ENCODE peak calls at places on chromosome 19, in five cellular contexts. F is BJ, V is iPS DF 6.9, Q is neural progenitor cell, B is NT2/D1. U is an unnamed sample. For H3K36me3, the result is how much of the 10 kb centered on the place peaks cover.

GRCh38 chr19:10111405-10111811 is at the start of gene P2RY11:
- DNase-seq in F (no peak), V (no peak), Q (no peak), B (no peak), U (no peak)

GRCh38 chr19:36987091-36987490 is 71.0 kb downstream of the ZNF568 start:
- DNase-seq in F (no peak), V (no peak), Q (no peak), B (no peak), U (no peak)

GRCh38 chr19:11142528-11143171 is 12.9 kb downstream of the SPC24 start:
- DNase-seq in F (peak), V (no peak), Q (peak), B (peak), U (peak)

GRCh38 chr19:3366761-3367571 is 583 bp downstream of the NFIC start:
- DNase-seq in F (no peak), V (no peak), Q (peak), B (no peak), U (peak)

GRCh38 chr19:55546822-55547614 is 1.7 kb upstream of the SBK3 start:
- DNase-seq in F (peak), V (no peak), Q (peak), B (no peak), U (peak)

GRCh38 chr19:3269972-3270667 is 45.7 kb downstream of the CELF5 start:
- DNase-seq in F (no peak), V (no peak), Q (no peak), B (no peak), U (no peak)

GRCh38 chr19:342801-343421 is 1.7 kb downstream of the MIER2 start:
- DNase-seq in F (peak), V (no peak), Q (no peak), B (no peak), U (peak)

GRCh38 chr19:4548238-4548584 is 8.4 kb upstream of the LRG1 start:
- DNase-seq in F (no peak), V (no peak), Q (no peak), B (no peak), U (no peak)

GRCh38 chr19:541699-542098 is 2.2 kb upstream of the GZMM start:
- DNase-seq in F (no peak), V (no peak), Q (no peak), B (no peak), U (no peak)

GRCh38 chr19:16386619-16387240 is 62.1 kb downstream of the KLF2 start:
- DNase-seq in F (no peak), V (peak), Q (peak), B (peak), U (no peak)

GRCh38 chr19:1105217-1105872 is 1.6 kb downstream of the GPX4 start:
- DNase-seq in F (no peak), V (no peak), Q (no peak), B (no peak), U (peak)

GRCh38 chr19:3324405-3324856 is 42.0 kb upstream of the NFIC start:
- DNase-seq in F (no peak), V (no peak), Q (peak), B (no peak), U (peak)

GRCh38 chr19:35960432-35960972 is 24.3 kb downstream of the LRFN3 start:
- DNase-seq in F (no peak), V (no peak), Q (no peak), B (no peak), U (no peak)

GRCh38 chr19:14517840-14518505 is at the start of gene DNAJB1:
- DNase-seq in F (no peak), V (no peak), Q (peak), B (no peak), U (peak)

GRCh38 chr19:13712767-13713201 is 51.5 kb upstream of the MRI1 start:
- DNase-seq in F (no peak), V (no peak), Q (no peak), B (no peak), U (no peak)

GRCh38 chr19:46296722-46297431 is at the start of gene HIF3A:
- DNase-seq in F (no peak), V (peak), Q (peak), B (peak), U (peak)

GRCh38 chr19:10752237-10752912 is 34.5 kb downstream of the DNM2 start:
- DNase-seq in F (no peak), V (no peak), Q (no peak), B (no peak), U (no peak)

GRCh38 chr19:18617562-18617961 is 4.9 kb downstream of the TMEM59L start:
- DNase-seq in F (no peak), V (no peak), Q (no peak), B (no peak), U (no peak)

GRCh38 chr19:10430505-10431253 is 10.3 kb downstream of the PDE4A start:
- DNase-seq in F (no peak), V (no peak), Q (peak), B (no peak), U (peak)

GRCh38 chr19:43780706-43781525 is at the start of gene KCNN4:
- DNase-seq in F (no peak), V (no peak), Q (no peak), B (no peak), U (peak)

DNA sequence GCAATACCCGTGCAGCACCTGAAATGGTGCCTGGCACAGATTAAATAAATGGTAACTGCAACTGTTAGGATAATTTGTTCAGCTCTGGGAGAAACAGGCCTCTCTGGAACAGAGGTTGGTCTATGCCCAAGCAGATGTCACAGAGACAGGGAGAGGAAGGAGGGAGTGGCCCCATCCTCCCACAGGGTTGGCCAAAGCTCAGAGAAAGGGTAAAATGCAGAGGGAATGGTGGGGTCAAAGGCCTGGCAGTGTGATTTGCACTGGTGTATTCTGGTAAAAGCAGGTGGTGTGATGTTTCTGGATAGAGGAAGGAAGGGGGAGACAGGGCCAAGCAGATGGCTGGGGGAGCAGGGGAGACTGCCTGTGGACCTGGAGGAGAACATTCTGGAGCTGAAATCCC is 9.4 kb downstream of the ZSCAN22 start:
- DNase-seq in F (no peak), V (no peak), Q (no peak), B (no peak), U (no peak)
- H3K36me3 ChIP-seq in F (under half), V (under half), Q (under half), B (half or more), U (under half)

DNA sequence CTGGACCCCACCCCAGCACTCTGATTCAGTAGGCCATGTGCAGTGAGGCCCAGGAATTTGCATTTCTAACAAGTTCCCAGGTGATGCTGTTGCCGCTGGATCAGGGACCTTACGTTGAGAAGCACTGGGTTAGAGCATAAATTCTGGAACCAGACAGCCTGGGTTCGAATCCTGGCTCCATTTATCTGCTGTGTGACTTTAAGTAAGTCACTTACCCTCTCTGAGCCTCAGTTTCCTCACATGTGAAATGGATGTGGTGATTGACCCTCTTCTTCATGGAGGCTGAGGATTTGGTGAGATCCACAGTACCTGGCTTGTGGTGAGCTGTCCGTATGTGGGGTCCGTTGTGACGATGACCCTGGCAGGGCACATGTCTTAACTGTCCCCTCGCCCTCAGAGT is 15.9 kb downstream of the HIPK4 start:
- DNase-seq in F (no peak), V (no peak), Q (no peak), B (no peak), U (no peak)
- H3K36me3 ChIP-seq in F (under half), V (under half), Q (under half), B (half or more), U (under half)

GRCh38 chr19:47499863-47500830 is 14.7 kb downstream of the NAPA start:
- DNase-seq in F (no peak), V (no peak), Q (no peak), B (no peak), U (no peak)
- H3K36me3 ChIP-seq in F (under half), V (under half), Q (under half), B (half or more), U (under half)

DNA sequence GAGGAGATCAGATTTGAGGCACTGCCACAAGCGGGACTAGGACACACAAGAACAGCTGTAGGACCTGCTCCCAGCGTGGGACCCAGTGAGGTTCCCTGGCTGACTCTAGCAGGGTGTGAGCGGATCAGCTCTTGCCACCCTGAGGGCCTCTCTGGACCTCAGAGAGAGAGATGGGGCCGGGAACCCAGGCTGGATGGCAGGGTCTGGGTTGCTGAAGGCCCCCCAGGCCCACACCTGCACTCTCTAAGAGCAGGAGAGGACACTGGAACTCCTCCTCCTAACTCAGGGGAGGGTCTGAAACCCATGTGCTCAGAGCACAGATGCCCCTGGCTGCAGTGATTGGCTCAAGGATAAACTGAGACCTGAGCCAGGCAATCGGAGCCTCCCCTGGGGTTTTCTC is 13.5 kb upstream of the IL4I1 start:
- DNase-seq in F (no peak), V (no peak), Q (no peak), B (no peak), U (no peak)
- H3K36me3 ChIP-seq in F (under half), V (under half), Q (under half), B (half or more), U (under half)

GRCh38 chr19:45121827-45122345 is 28.9 kb downstream of the PPP1R37 start:
- DNase-seq in F (no peak), V (no peak), Q (no peak), B (no peak), U (no peak)
- H3K36me3 ChIP-seq in F (under half), V (under half), Q (under half), B (under half), U (under half)

GRCh38 chr19:53246498-53246897 is 8.2 kb downstream of the ZNF677 start:
- DNase-seq in F (no peak), V (no peak), Q (no peak), B (no peak), U (no peak)
- H3K36me3 ChIP-seq in F (under half), V (under half), Q (half or more), B (half or more), U (under half)

GRCh38 chr19:8451377-8451776 is 6.6 kb downstream of the HNRNPM start:
- DNase-seq in F (no peak), V (no peak), Q (no peak), B (no peak), U (no peak)

GRCh38 chr19:8446055-8446709 is 1.4 kb downstream of the HNRNPM start:
- DNase-seq in F (no peak), V (no peak), Q (no peak), B (no peak), U (no peak)

GRCh38 chr19:8451885-8452284 is 7.1 kb downstream of the HNRNPM start:
- DNase-seq in F (no peak), V (no peak), Q (peak), B (no peak), U (no peak)

GRCh38 chr19:8452446-8453123 is 7.8 kb downstream of the HNRNPM start:
- DNase-seq in F (no peak), V (no peak), Q (no peak), B (no peak), U (no peak)

GRCh38 chr19:8449830-8450229 is 5.1 kb downstream of the HNRNPM start:
- DNase-seq in F (no peak), V (no peak), Q (peak), B (no peak), U (no peak)
- H3K36me3 ChIP-seq in F (under half), V (under half), Q (under half), B (half or more), U (under half)

DNA sequence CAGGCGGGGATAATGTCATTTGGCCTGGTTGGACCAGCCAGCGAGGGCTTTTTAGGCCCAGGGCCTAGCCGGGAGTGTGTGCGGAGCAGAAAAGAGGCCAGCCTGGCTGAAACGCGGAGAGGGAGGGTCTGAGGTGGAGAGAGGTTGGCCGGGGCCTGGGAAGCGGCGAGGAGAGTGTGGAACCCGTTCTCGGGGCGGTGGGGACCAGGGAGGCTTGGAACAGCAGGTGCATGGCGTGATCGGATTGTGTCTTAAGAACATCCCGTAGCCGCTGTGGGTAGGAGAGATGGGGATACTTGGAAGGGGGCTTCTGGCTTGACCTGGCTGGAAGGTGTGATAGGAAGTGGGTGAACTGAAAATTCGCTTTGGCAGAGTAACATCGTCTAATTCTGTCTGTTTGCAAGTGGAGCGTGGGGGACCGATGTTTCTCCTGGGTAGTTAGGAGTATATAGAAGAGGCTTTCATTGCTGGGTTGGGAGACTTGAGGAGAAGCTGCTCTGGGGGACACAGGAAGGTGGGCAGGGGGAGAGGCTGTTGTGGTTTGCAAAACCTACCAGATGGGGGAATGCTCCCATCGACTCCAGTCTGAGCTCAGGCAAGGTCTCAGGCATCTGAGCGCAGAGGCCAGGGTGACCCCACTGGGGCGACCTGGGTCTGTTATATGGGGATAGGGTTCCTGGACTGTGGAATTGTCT is 942 bp downstream of the CERS4 start:
- DNase-seq in F (no peak), V (no peak), Q (no peak), B (no peak), U (no peak)
- H3K36me3 ChIP-seq in F (under half), V (under half), Q (under half), B (under half), U (under half)

GRCh38 chr19:41861846-41862245 is 1.8 kb downstream of the RPS19 start:
- DNase-seq in F (no peak), V (no peak), Q (no peak), B (no peak), U (no peak)
- H3K36me3 ChIP-seq in F (under half), V (under half), Q (under half), B (half or more), U (under half)

GRCh38 chr19:34366670-34367423 is 1.9 kb downstream of the GPI start:
- DNase-seq in F (no peak), V (no peak), Q (no peak), B (no peak), U (peak)
- H3K36me3 ChIP-seq in F (under half), V (under half), Q (under half), B (under half), U (under half)